ENCODE peak calls at places on chromosomes 16 and 17, in four cellular contexts. J, X, K and Q are unnamed samples. For H3K9me3 and H3K27me3, the result is how much of the 10 kb centered on the place peaks cover.

GRCh38 chr16:595094-595528 is 5.2 kb downstream of the RAB40C start:
- DNase-seq in J (peak), X (no peak), K (no peak), Q (no peak)

GRCh38 chr16:30875881-30876791 is 17.7 kb downstream of the BCL7C start:
- DNase-seq in J (peak), X (no peak), K (peak), Q (no peak)

GRCh38 chr16:106623-107324 is 28.7 kb downstream of the MPG start:
- DNase-seq in J (peak), X (peak), K (no peak), Q (peak)

GRCh38 chr17:28895794-28896447 is 1.6 kb downstream of the FLOT2 start:
- DNase-seq in J (peak), X (no peak), K (peak), Q (peak)

GRCh38 chr16:46836521-46837292 is 5.7 kb upstream of the C16orf87 start:
- DNase-seq in J (no peak), X (no peak), K (no peak), Q (no peak)

GRCh38 chr17:8954339-8954738 is 11.2 kb downstream of the PIK3R5 start:
- DNase-seq in J (no peak), X (no peak), K (no peak), Q (peak)

GRCh38 chr17:66980896-66981295 is 16.4 kb downstream of the CACNG4 start:
- DNase-seq in J (no peak), X (no peak), K (no peak), Q (no peak)

GRCh38 chr16:51034481-51035109 is 116.5 kb downstream of the SALL1 start:
- DNase-seq in J (no peak), X (no peak), K (no peak), Q (no peak)

GRCh38 chr17:15038656-15039055 is 226.5 kb downstream of the PMP22 start:
- DNase-seq in J (no peak), X (no peak), K (peak), Q (peak)

GRCh38 chr17:44673893-44674292 is 15.7 kb downstream of the CCDC43 start:
- DNase-seq in J (peak), X (no peak), K (no peak), Q (no peak)

GRCh38 chr17:68381076-68381900 is 76.0 kb downstream of the WIPI1 start:
- DNase-seq in J (peak), X (no peak), K (no peak), Q (no peak)

GRCh38 chr16:59612094-59612493 is 878.0 kb upstream of the GOT2 start:
- DNase-seq in J (no peak), X (no peak), K (no peak), Q (peak)

GRCh38 chr16:59611556-59611955 is 877.4 kb upstream of the GOT2 start:
- DNase-seq in J (no peak), X (no peak), K (no peak), Q (no peak)

GRCh38 chr16:59614466-59615240 is 880.5 kb upstream of the GOT2 start:
- DNase-seq in J (no peak), X (no peak), K (no peak), Q (no peak)
- H3K9me3 ChIP-seq in J (under half), X (under half), K (under half), Q (under half)

DNA sequence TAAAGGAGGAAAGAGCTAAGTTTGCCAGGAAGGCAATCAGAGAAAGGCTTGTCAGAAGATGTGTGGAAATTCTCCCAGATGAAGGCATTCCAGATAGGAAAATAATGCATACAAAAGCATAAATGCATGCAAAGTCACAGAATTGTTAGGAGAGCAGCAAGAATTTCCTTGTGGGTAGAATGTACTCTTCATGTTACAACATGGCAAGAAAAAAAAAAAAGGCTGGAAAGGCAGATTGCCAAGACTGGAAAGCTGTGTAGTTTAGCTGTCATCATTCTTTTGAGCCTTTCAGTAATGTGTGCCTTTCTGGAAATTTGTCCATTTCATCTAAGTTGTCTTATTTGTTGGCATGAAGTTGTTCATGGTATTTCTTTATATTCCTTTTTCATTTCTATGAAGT is 71.0 kb upstream of the EFCAB3 start:
- DNase-seq in J (no peak), X (no peak), K (no peak), Q (no peak)
- H3K27me3 ChIP-seq in J (under half), X (under half), K (under half), Q (under half)

GRCh38 chr16:66425651-66426050 is 1.4 kb upstream of the BEAN1 start:
- DNase-seq in J (peak), X (no peak), K (no peak), Q (peak)

GRCh38 chr16:66427451-66427860 is 361 bp downstream of the BEAN1 start:
- DNase-seq in J (no peak), X (no peak), K (no peak), Q (peak)

GRCh38 chr16:66427871-66428681 is 981 bp downstream of the BEAN1 start:
- DNase-seq in J (peak), X (no peak), K (no peak), Q (peak)

GRCh38 chr16:66427036-66427446 is at the start of gene BEAN1:
- DNase-seq in J (peak), X (no peak), K (no peak), Q (no peak)

DNA sequence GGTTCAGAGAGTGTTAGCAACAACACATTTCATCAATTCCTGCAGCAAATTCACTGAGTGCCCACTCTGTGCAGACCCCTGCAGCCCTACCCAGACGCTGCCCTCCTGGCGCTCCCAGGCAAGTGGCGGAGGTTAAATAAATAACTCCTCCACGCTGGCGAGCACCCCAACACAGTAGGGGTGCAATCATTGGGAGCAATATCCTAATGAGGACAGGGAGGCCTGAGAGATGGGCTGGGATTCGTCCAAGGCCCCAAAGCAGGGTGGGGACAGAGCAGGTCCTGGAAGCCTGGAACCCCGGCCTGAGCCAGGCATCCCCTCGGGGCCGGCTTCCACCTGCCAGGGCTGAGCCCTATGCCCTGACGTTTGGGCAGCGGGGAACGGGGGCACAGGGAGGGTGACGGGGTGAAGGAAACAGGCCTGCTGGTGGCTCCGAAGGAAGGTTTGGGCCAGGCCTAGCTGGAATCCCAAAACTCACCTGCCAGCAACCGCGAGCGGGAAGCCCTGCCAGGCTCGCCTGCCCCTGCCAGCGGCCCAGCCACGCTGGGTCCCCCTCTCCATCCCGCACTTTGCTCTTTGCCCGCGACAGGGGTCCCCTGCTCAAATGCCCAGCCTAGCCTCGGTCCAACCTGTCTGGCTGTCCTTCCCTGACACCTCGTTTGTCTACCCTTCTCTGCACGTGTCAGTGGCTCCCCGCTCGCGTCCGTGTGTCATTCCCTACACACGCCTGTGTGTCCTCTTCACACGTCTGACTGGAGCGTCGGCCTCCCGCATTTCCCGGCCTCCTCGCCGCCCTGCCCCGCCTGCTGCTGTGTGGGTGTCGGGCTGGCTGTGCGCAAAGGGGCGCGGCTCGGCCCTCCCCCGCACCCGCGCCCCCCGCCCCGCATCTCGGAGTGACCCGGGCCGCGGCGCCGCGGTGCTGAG is 721 bp upstream of the BEAN1 start:
- DNase-seq in J (no peak), X (no peak), K (peak), Q (peak)
- H3K4me3 ChIP-seq in J (peak), X (peak), K (peak), Q (peak)

GRCh38 chr16:35689764-35690163 is 2230.4 kb downstream of the TP53TG3F start:
- DNase-seq in J (no peak), X (no peak), K (no peak), Q (no peak)

GRCh38 chr16:35687071-35687470 is 2227.7 kb downstream of the TP53TG3F start:
- DNase-seq in J (no peak), X (no peak), K (peak), Q (no peak)

GRCh38 chr16:35690413-35690812 is 2231.0 kb downstream of the TP53TG3F start:
- DNase-seq in J (no peak), X (no peak), K (no peak), Q (no peak)

GRCh38 chr16:35686595-35686994 is 2227.2 kb downstream of the TP53TG3F start:
- DNase-seq in J (no peak), X (no peak), K (no peak), Q (no peak)

DNA sequence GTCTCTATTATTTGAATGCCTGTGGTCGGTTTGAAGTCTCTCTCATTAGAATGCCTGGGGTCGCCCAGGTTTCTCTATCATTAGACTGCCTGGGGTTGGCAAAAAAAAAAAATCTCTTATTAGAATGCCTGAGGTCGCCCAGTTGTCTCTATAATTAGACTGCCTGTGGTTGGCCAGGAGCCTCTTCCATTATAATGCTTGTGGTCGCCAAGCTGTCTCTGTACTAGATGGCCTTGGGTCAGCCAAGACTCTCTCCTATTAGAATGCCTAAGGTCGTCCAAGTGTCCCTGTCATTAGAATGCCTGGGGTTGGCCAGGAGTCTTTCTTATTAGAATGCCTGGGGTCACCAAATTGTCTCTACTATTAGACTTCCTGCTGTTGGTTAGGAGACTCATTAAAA is 2228.4 kb downstream of the TP53TG3F start:
- DNase-seq in J (no peak), X (no peak), K (no peak), Q (no peak)
- H3K9me3 ChIP-seq in J (under half), X (under half), K (under half), Q (half or more)

GRCh38 chr16:11552445-11552844 is 34.3 kb downstream of the LITAF start:
- DNase-seq in J (no peak), X (no peak), K (no peak), Q (no peak)
- H3K27me3 ChIP-seq in J (under half), X (under half), K (under half), Q (under half)

GRCh38 chr16:70151941-70152509 is 21.6 kb upstream of the CLEC18C start:
- DNase-seq in J (no peak), X (no peak), K (peak), Q (no peak)
- H3K4me3 ChIP-seq in J (no peak), X (no peak), K (no peak), Q (no peak)

DNA sequence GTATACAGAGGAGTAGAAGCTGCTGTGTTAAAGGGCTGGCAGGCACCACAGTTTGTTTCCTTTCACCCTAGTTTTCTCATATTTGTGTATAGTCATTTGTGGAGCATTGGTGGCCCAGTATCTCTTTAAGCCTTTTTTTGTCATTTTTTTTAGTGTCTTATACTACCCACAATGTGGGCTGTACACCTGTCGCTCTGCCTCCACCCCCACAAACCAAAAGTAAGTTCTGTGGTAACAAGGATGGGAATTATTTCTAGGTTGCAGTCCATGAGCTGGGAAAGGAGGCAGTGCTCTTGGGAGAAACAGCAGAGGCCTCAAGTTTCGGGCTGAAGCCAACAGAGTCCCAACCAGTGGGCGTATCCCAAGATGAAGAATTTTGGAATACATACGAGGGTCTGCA is 6.2 kb downstream of the ZNF75A start:
- DNase-seq in J (no peak), X (no peak), K (no peak), Q (no peak)
- H3K9me3 ChIP-seq in J (under half), X (half or more), K (under half), Q (half or more)

DNA sequence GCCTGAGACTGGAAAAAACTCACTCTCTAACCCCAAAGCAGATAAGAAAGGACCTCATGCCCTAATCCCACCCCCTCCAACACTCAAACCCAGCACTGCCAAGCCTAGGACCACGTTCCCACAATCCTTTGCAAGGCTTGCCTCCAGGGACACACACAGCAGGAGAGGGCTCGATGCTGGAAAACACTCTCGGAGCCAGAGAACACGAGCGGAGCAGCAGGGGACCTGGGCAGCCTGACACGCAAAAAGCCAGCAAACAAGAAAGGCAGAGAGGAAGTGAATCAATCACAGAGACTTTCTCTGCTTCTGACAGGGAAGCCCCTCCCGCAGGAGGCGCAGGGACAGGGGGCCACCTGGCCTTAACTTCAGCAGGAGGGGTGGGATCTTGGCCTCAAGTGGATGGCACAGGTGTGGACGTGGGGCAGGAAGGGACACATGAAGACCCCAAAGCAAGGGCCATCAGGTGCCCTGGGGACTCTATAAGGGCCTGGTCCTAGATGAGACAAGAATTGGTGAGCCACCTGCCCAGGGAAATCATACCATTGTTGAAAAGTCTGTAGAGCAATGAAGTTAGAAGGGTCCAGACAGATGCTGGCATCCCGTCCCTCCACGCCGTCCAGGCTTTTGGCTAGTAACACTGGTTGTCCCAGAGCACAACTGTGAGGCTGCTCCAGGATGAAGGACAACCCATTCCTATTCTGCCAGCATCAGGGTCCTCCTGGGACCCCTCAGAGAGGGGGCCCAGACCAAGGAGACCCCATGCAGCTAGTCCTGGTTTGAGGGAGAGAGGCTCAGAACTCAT is 2.3 kb downstream of the SDK2 start:
- DNase-seq in J (no peak), X (no peak), K (peak), Q (peak)
- H3K27me3 ChIP-seq in J (half or more), X (under half), K (under half), Q (half or more)

GRCh38 chr17:17073006-17073626 is 30.9 kb downstream of the MPRIP start:
- DNase-seq in J (no peak), X (no peak), K (peak), Q (no peak)

GRCh38 chr17:17071531-17072360 is 29.5 kb downstream of the MPRIP start:
- DNase-seq in J (peak), X (no peak), K (peak), Q (no peak)

GRCh38 chr17:17075037-17075755 is 32.9 kb downstream of the MPRIP start:
- DNase-seq in J (peak), X (no peak), K (peak), Q (no peak)

GRCh38 chr17:17072546-17072945 is 30.3 kb downstream of the MPRIP start:
- DNase-seq in J (peak), X (no peak), K (peak), Q (no peak)

DNA sequence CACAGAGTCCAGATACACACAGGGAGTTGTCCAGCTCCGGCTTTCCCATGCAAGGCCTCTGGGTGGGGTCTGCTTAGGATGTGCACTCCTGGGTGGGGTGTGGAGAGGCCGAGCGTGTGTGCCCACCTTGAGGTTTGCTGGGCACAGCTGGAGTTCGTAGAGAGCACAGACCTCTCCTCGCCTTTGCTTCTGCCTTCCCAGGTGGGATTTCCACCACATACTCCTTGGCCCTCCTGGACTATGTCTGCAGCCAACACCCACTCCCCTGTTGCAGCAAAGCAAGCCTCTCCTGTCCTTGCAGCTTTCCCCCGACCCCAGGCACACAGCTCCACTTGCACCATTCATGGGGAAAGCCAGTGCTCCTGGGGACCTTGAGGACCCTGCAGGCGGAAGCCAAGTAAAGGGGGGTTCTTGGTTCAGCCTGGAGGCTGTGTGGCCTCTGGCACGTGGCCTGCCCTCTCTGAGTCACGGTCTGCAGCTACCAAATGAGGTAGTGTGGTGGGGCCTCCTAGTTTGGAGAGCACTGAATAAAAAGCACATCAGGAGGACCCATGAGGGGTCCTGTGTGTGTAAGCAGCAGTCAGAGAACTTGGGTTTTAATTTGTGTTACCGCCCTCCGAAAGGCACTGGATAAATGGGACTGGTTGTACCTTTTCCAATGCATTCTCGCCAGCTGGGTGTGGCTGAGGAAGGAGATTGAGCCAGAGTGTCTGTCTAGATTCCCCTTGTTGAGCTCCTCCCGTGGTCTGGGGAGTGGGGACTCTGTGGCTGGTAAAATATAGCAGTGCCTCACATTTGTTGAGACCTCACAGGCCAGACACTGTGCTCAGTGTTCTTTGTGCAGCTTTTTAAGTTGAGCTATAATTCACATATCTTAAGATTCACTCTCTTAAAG is 31.6 kb downstream of the MPRIP start:
- DNase-seq in J (peak), X (no peak), K (peak), Q (no peak)
- H3K4me3 ChIP-seq in J (no peak), X (no peak), K (no peak), Q (no peak)